ENCODE peak calls at places on chromosomes 1 and 21, in five cellular contexts. L is CD8-positive, alpha-beta T cell; U is Panc1; Y is OCI-LY7; N is CD4-positive, alpha-beta T cell. I is an unnamed sample.
A peak's percentile ranks its signal among the peaks of the same experiment; 100 is the strongest.

GRCh38 chr1:113809651-113810602 is 2.3 kb downstream of the RSBN1 start:
- DNase-seq in L (no peak), U (no peak), Y (no peak), N (no peak), I (no peak)

GRCh38 chr1:10867138-10867721 is 70.8 kb upstream of the CASZ1 start:
- DNase-seq in L (peak; percentile 23), U (no peak), Y (peak; percentile 51), N (peak; percentile 51), I (peak; percentile 53)

GRCh38 chr1:32208891-32209309 is at the start of gene DCDC2B:
- DNase-seq in L (no peak), U (no peak), Y (no peak), N (no peak), I (no peak)

GRCh38 chr21:39611547-39612190 is 1.1 kb upstream of the B3GALT5 start:
- DNase-seq in L (no peak), U (no peak), Y (no peak), N (no peak), I (no peak)

GRCh38 chr1:81801834-81802531 is 1.2 kb downstream of the ADGRL2 start:
- DNase-seq in L (no peak), U (no peak), Y (no peak), N (no peak), I (peak; percentile 29)

GRCh38 chr1:180188103-180188506 is 33.4 kb downstream of the QSOX1 start:
- DNase-seq in L (no peak), U (peak; percentile 15), Y (peak; percentile 27), N (no peak), I (no peak)

GRCh38 chr21:39612233-39613028 is at the start of gene B3GALT5:
- DNase-seq in L (no peak), U (no peak), Y (no peak), N (no peak), I (no peak)

GRCh38 chr1:35032384-35032739 is 617 bp upstream of the ZMYM6 start:
- DNase-seq in L (no peak), U (no peak), Y (no peak), N (no peak), I (no peak)

GRCh38 chr1:5514519-5515183 is 477.6 kb downstream of the NPHP4 start:
- DNase-seq in L (peak; percentile 48), U (peak; percentile 46), Y (peak; percentile 59), N (peak; percentile 62), I (peak; percentile 40)

GRCh38 chr1:12276225-12276624 is 46.4 kb downstream of the VPS13D start:
- DNase-seq in L (no peak), U (no peak), Y (no peak), N (peak; percentile 2), I (no peak)
- TF ChIP-seq CTCF in L (no peak), U (peak; percentile 88), Y (no peak), N (no peak), I (peak; percentile 30)

GRCh38 chr1:174769961-174770549 is 229.7 kb upstream of the CACYBP start:
- DNase-seq in L (no peak), U (peak; percentile 28), Y (peak; percentile 80), N (no peak), I (peak; percentile 16)
- TF ChIP-seq CTCF in L (peak; percentile 78), U (peak; percentile 72), Y (peak; percentile 99), N (peak; percentile 84), I (peak; percentile 39)

DNA sequence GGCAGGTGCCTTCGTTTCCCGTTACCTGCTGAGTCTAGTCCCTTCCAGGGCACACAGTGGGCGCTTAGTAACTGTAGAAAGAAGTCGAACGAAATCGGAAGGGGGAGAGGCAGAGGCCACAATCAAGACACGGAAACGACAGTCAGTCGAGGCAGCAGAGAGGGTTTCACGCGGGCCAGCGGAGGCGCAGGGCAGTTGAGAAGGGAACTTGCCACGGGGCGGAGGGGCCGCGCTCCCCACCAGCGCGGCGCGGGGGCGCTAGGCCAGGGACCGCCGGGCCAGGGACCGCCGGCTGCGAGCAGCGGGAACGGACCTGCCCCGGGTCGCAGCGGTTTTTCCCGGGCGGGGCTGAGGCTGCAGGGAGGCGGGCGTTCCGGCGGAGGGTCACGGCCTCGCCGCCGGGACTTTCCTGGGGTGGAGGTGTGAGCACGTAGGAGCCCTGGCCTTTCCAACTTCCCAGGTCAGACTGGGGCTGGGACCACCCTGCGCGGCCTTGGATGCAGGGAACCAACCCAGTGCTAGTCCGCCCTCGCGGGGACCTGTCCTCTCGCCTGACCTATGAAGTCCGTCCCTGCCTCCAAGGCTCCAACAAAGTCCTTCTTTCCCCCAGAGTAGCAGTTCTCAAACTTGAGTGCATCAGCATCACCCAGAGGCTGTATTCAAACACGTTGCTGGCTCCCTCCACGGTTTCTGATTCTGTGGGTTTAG is 150.1 kb upstream of the FGGY start:
- DNase-seq in L (peak; percentile 13), U (no peak), Y (no peak), N (peak; percentile 14), I (peak; percentile 82)
- TF ChIP-seq CTCF in L (peak; percentile 23), U (peak; percentile 29), Y (no peak), N (no peak), I (peak; percentile 10)

GRCh38 chr1:230770317-230770716 is 23.1 kb downstream of the CAPN9 start:
- DNase-seq in L (no peak), U (no peak), Y (no peak), N (no peak), I (no peak)

GRCh38 chr1:230772457-230773395 is 25.5 kb downstream of the CAPN9 start:
- DNase-seq in L (no peak), U (no peak), Y (peak; percentile 19), N (no peak), I (no peak)

GRCh38 chr1:230771773-230772354 is 24.7 kb downstream of the CAPN9 start:
- DNase-seq in L (no peak), U (no peak), Y (no peak), N (no peak), I (no peak)

GRCh38 chr1:230768903-230769570 is 21.8 kb downstream of the CAPN9 start:
- DNase-seq in L (no peak), U (no peak), Y (no peak), N (no peak), I (no peak)

GRCh38 chr1:230773396-230774033 is 26.3 kb downstream of the CAPN9 start:
- DNase-seq in L (no peak), U (no peak), Y (no peak), N (no peak), I (no peak)
- TF ChIP-seq CTCF in L (no peak), U (peak; percentile 13), Y (peak; percentile 2), N (no peak), I (no peak)

DNA sequence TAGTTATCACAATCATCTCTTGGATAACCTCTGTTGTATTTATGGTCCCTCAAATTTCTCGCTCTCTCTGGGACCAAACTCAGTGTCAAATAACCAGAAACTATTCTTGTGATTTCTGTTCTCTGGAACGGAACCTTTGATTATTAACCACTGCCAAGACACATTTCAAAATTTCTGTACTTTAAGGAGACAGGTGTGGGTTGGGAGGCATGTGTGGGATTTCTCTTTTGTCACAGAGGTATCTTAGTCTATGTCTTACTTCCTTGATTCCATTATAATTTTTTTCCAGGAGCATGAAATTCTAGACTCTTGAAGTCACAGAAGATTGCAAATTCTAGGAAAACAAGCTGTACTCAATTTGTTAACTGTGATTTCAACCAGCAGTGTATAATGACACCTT is 919.0 kb upstream of the B3GALT2 start:
- DNase-seq in L (no peak), U (no peak), Y (no peak), N (no peak), I (no peak)
- TF ChIP-seq CTCF in L (no peak), U (no peak), Y (no peak), N (no peak), I (no peak)

DNA sequence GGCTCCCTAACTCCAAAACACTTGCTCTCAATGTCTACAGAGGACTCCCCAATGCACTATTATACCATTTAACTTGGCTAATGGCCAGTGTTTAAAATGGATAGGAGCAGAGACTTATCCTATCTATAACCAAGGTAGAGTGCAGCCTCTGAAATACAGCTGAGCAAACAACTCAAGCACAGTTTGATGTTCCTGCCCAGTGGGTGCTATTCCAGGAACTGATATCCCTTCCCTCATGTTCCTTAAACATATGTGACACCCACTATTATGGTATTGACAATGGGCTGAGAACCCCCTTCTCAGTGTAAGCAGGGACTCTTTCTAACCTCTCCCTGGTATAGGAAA is 51.7 kb downstream of the SH3GLB1 start:
- DNase-seq in L (no peak), U (no peak), Y (no peak), N (no peak), I (no peak)
- TF ChIP-seq CTCF in L (no peak), U (no peak), Y (no peak), N (no peak), I (no peak)

DNA sequence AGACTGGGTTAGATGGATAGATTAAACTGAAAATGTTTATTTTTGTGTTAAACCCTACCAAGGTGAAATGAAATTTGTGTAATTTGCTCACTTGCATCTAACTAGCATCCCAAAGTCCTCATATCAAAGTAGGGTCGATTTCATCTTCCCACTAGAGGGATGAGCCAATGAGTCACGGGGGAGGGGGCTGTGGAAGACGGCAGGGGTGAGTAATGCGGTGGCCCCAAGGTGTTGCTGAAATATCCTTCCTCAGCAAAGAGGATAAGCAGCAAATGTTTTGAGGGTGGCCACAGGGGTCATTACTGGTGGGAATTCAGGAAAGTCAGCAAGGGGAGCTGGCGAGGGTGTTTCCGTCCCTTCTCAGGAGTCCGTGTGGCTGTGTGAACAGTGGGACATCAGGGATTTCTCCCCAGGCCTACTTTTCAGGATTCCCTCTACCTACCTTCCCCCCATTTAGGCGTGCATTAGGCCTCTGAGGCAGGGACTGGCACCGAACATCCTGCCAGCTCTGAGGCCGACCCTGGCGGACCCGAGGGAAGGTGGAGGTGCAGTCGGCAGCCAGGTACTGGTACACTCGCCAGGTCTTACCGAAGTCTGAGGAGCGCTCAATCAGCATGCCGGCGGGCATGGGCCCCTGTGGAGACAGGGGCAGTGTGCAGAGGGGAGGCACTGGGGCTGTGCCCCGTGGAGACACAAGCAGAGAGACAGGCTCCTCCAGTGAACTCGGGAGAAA is 18.1 kb downstream of the LAMB3 start:
- DNase-seq in L (no peak), U (no peak), Y (no peak), N (no peak), I (no peak)
- TF ChIP-seq CTCF in L (no peak), U (no peak), Y (no peak), N (no peak), I (no peak)

GRCh38 chr1:201481761-201482493 is 12.9 kb upstream of the PHLDA3 start:
- DNase-seq in L (peak; percentile 65), U (no peak), Y (peak; percentile 88), N (peak; percentile 68), I (peak; percentile 85)
- TF ChIP-seq CTCF in L (peak; percentile 66), U (peak; percentile 94), Y (peak; percentile 96), N (peak; percentile 85), I (peak; percentile 91)

GRCh38 chr1:119266386-119266785 is 102.2 kb upstream of the HAO2 start:
- DNase-seq in L (no peak), U (no peak), Y (no peak), N (no peak), I (peak; percentile 40)

DNA sequence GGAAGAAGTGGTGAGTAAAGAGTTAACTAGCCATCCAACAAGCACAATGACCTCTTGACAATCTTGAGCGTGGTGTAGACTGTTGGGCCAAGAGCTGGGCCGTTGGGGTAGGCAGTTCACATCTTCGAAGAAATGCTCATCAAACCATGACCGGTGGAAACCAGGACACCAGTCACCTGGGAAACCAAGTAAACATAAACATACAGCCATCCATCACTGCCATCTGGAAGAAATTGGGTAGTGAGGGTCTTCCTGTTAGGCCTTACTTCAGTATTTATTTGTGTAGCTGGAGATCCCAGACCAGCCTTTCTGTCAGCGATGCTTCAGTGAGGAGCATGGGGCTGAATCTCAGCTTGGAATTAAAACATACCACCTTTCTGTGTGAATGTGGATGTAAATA is 108.1 kb upstream of the HAO2 start:
- DNase-seq in L (no peak), U (no peak), Y (no peak), N (no peak), I (no peak)
- TF ChIP-seq CTCF in L (no peak), U (no peak), Y (no peak), N (no peak), I (no peak)

I was measured in GM06990.